ENCODE peak calls at places on chromosomes 12 and 14, in six cellular contexts. One of them, this sample, is unnamed.

GRCh38 chr14:29868000-29868399 is 59.6 kb downstream of the PRKD1 start:
- DNase-seq in HepG2: no peak
- DNase-seq in H1: no peak
- DNase-seq in GM12878: no peak
- DNase-seq in K562: no peak
- DNase-seq in SK-N-SH: no peak
- DNase-seq in this sample: no peak

GRCh38 chr12:123559468-123559867 is 24.9 kb upstream of the TMED2 start:
- DNase-seq in GM12878: no peak
- DNase-seq in H1: no peak
- DNase-seq in SK-N-SH: no peak
- DNase-seq in HepG2: no peak
- DNase-seq in K562: no peak
- DNase-seq in this sample: no peak

GRCh38 chr12:21940549-21940948 is 677 bp downstream of the ABCC9 start:
- DNase-seq in GM12878: no peak
- DNase-seq in HepG2: no peak
- DNase-seq in H1: no peak
- DNase-seq in SK-N-SH: no peak
- DNase-seq in K562: no peak
- DNase-seq in this sample: no peak

GRCh38 chr12:99137124-99137845 is 492.2 kb downstream of the APAF1 start:
- DNase-seq in GM12878: no peak
- DNase-seq in HepG2: no peak
- DNase-seq in SK-N-SH: no peak
- DNase-seq in H1: no peak
- DNase-seq in K562: no peak
- DNase-seq in this sample: no peak

GRCh38 chr12:7581609-7582008 is 78.0 kb upstream of the CD163 start:
- DNase-seq in SK-N-SH: no peak
- DNase-seq in GM12878: no peak
- DNase-seq in HepG2: no peak
- DNase-seq in K562: no peak
- DNase-seq in H1: no peak
- DNase-seq in this sample: no peak

GRCh38 chr14:47590763-47591162 is 84.6 kb downstream of the MDGA2 start:
- DNase-seq in HepG2: no peak
- DNase-seq in SK-N-SH: no peak
- DNase-seq in H1: no peak
- DNase-seq in K562: no peak
- DNase-seq in GM12878: no peak
- DNase-seq in this sample: no peak

GRCh38 chr12:132173135-132174014 is 29.1 kb downstream of the NOC4L start:
- DNase-seq in HepG2: no peak
- DNase-seq in GM12878: no peak
- DNase-seq in K562: no peak
- DNase-seq in H1: no peak
- DNase-seq in SK-N-SH: no peak
- DNase-seq in this sample: no peak

GRCh38 chr12:18443768-18444437 is 182.6 kb downstream of the PIK3C2G start:
- DNase-seq in HepG2: no peak
- DNase-seq in GM12878: no peak
- DNase-seq in SK-N-SH: no peak
- DNase-seq in K562: no peak
- DNase-seq in H1: no peak
- DNase-seq in this sample: no peak

GRCh38 chr12:109735825-109736551 is 22.4 kb downstream of the FAM222A start:
- DNase-seq in GM12878: no peak
- DNase-seq in HepG2: no peak
- DNase-seq in SK-N-SH: peak; percentile 23
- DNase-seq in K562: no peak
- DNase-seq in H1: peak; percentile 38
- DNase-seq in this sample: no peak

GRCh38 chr14:104222396-104223036 is 84.1 kb downstream of the KIF26A start:
- DNase-seq in K562: no peak
- DNase-seq in SK-N-SH: no peak
- DNase-seq in HepG2: no peak
- DNase-seq in H1: no peak
- DNase-seq in GM12878: no peak
- DNase-seq in this sample: no peak

GRCh38 chr12:78406776-78407335 is 457.7 kb upstream of the SYT1 start:
- DNase-seq in HepG2: no peak
- DNase-seq in GM12878: peak; percentile 5
- DNase-seq in H1: no peak
- DNase-seq in SK-N-SH: no peak
- DNase-seq in K562: no peak
- DNase-seq in this sample: no peak

GRCh38 chr14:92173668-92174067 is 51.9 kb downstream of the CPSF2 start:
- DNase-seq in GM12878: no peak
- DNase-seq in SK-N-SH: no peak
- DNase-seq in HepG2: no peak
- DNase-seq in H1: no peak
- DNase-seq in K562: no peak
- DNase-seq in this sample: no peak

GRCh38 chr12:7017870-7018349 is 366 bp downstream of the LPCAT3 start:
- DNase-seq in H1: no peak
- DNase-seq in K562: peak; percentile 70
- DNase-seq in SK-N-SH: peak; percentile 81
- DNase-seq in GM12878: no peak
- DNase-seq in HepG2: no peak
- DNase-seq in this sample: no peak

GRCh38 chr12:77916276-77916675 is 85.6 kb downstream of the NAV3 start:
- DNase-seq in H1: no peak
- DNase-seq in HepG2: no peak
- DNase-seq in GM12878: no peak
- DNase-seq in SK-N-SH: no peak
- DNase-seq in K562: no peak
- DNase-seq in this sample: no peak

GRCh38 chr12:59322473-59322872 is 273.4 kb upstream of the SLC16A7 start:
- DNase-seq in SK-N-SH: no peak
- DNase-seq in K562: no peak
- DNase-seq in GM12878: no peak
- DNase-seq in HepG2: no peak
- DNase-seq in H1: no peak
- DNase-seq in this sample: no peak

GRCh38 chr12:108721824-108722223 is 9.5 kb downstream of the CORO1C start:
- DNase-seq in HepG2: no peak
- DNase-seq in K562: no peak
- DNase-seq in H1: no peak
- DNase-seq in SK-N-SH: no peak
- DNase-seq in GM12878: no peak
- DNase-seq in this sample: no peak

GRCh38 chr12:108724054-108724889 is 7.0 kb downstream of the CORO1C start:
- DNase-seq in GM12878: no peak
- DNase-seq in HepG2: no peak
- DNase-seq in H1: no peak
- DNase-seq in K562: no peak
- DNase-seq in SK-N-SH: no peak
- DNase-seq in this sample: no peak

GRCh38 chr12:108722463-108722862 is 8.9 kb downstream of the CORO1C start:
- DNase-seq in H1: no peak
- DNase-seq in GM12878: no peak
- DNase-seq in SK-N-SH: no peak
- DNase-seq in HepG2: no peak
- DNase-seq in K562: no peak
- DNase-seq in this sample: no peak

GRCh38 chr12:108724890-108725151 is 6.5 kb downstream of the CORO1C start:
- DNase-seq in SK-N-SH: no peak
- DNase-seq in K562: no peak
- DNase-seq in GM12878: no peak
- DNase-seq in H1: no peak
- DNase-seq in HepG2: no peak
- DNase-seq in this sample: no peak

DNA sequence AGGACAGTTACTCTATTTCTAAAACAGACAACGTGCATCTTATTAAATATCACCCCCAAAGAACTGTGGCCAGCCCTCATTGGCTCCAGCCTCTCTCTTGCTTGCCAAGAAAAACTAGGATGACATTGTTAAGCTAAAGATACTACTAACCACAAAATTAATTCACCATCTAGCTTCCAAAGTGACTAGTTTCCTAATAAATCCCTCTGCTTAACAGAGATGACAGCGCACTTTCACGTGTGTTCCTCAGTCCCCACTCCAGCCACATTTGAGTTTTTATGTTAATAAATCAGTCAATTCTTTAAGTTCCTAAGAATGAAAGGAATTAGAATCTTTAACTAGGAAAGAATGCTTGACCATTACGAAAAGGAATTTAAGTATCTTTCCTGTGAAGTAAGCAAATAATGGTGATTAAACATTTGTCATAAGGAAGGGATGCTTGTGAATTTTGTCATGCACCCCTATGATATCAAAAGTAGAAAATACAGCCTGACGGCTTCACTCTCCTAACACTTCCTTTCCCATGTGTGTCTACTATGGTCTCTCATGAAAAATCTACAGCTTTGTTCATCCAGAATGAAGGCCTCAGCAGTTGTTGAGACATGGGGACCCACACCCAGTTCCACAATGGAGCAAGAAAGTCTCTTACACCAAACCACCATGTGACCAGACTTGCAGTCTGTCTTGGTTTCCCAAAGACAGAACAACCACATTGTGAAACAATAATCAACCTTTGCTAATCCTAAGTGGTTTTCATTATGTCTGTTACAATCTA is 8.1 kb downstream of the CORO1C start:
- DNase-seq in HepG2: no peak
- DNase-seq in GM12878: no peak
- DNase-seq in K562: no peak
- DNase-seq in H1: no peak
- DNase-seq in SK-N-SH: no peak
- DNase-seq in this sample: no peak
- TF ChIP-seq TAF1 in HepG2: no peak
- TF ChIP-seq TAF1 in GM12878: no peak
- TF ChIP-seq TAF1 in K562: no peak
- TF ChIP-seq TAF1 in H1: no peak
- TF ChIP-seq TAF1 in SK-N-SH: no peak
- TF ChIP-seq TAF1 in this sample: no peak

GRCh38 chr14:66396165-66396564 is 90.0 kb upstream of the CCDC196 start:
- DNase-seq in SK-N-SH: no peak
- DNase-seq in HepG2: no peak
- DNase-seq in GM12878: no peak
- DNase-seq in K562: no peak
- DNase-seq in H1: no peak
- DNase-seq in this sample: no peak
- TF ChIP-seq POLR2AphosphoS5 in SK-N-SH: no peak
- TF ChIP-seq POLR2AphosphoS5 in HepG2: no peak
- TF ChIP-seq POLR2AphosphoS5 in GM12878: no peak
- TF ChIP-seq POLR2AphosphoS5 in K562: no peak
- TF ChIP-seq POLR2AphosphoS5 in H1: no peak
- TF ChIP-seq POLR2AphosphoS5 in this sample: no peak

GRCh38 chr14:66508846-66509621 is 1.1 kb downstream of the GPHN start:
- DNase-seq in SK-N-SH: peak; percentile 69
- DNase-seq in GM12878: peak; percentile 55
- DNase-seq in K562: no peak
- DNase-seq in H1: peak; percentile 67
- DNase-seq in HepG2: no peak
- DNase-seq in this sample: peak; percentile 31
- TF ChIP-seq TAF1 in SK-N-SH: no peak
- TF ChIP-seq TAF1 in GM12878: no peak
- TF ChIP-seq TAF1 in K562: no peak
- TF ChIP-seq TAF1 in H1: no peak
- TF ChIP-seq TAF1 in HepG2: no peak
- TF ChIP-seq TAF1 in this sample: no peak

DNA sequence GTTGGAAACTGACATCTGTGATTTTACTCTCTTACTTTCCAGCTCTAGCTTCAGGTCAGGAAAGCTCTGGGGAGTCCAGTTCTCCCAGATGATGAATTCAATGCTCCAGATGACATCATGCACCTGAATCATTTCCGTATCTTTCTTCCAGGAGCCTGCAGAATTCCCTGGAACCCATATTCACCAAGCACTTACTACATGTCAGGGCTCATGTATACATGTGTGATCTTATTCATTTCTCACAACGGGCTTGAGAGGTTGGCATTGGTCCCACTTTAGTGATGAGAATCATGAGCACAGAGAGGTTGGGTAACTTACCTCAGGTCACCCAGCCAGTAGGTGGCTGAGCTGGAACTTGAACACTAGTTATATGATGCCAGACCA is 10.4 kb upstream of the PGF start:
- DNase-seq in SK-N-SH: no peak
- DNase-seq in K562: no peak
- DNase-seq in GM12878: no peak
- DNase-seq in HepG2: no peak
- DNase-seq in H1: no peak
- DNase-seq in this sample: no peak
- TF ChIP-seq POLR2AphosphoS5 in SK-N-SH: no peak
- TF ChIP-seq POLR2AphosphoS5 in K562: no peak
- TF ChIP-seq POLR2AphosphoS5 in GM12878: no peak
- TF ChIP-seq POLR2AphosphoS5 in HepG2: no peak
- TF ChIP-seq POLR2AphosphoS5 in H1: no peak
- TF ChIP-seq POLR2AphosphoS5 in this sample: no peak

GRCh38 chr12:238736-239398 is 23.8 kb downstream of the SLC6A13 start:
- DNase-seq in HepG2: no peak
- DNase-seq in K562: no peak
- DNase-seq in H1: no peak
- DNase-seq in GM12878: no peak
- DNase-seq in SK-N-SH: no peak
- DNase-seq in this sample: no peak

GRCh38 chr12:236445-236844 is 22.5 kb upstream of the SLC6A12 start:
- DNase-seq in GM12878: no peak
- DNase-seq in H1: no peak
- DNase-seq in HepG2: no peak
- DNase-seq in SK-N-SH: no peak
- DNase-seq in K562: no peak
- DNase-seq in this sample: no peak

GRCh38 chr12:238116-238515 is 24.2 kb upstream of the SLC6A12 start:
- DNase-seq in K562: no peak
- DNase-seq in GM12878: no peak
- DNase-seq in H1: no peak
- DNase-seq in SK-N-SH: no peak
- DNase-seq in HepG2: no peak
- DNase-seq in this sample: no peak

GRCh38 chr12:234891-235415 is 21.0 kb upstream of the SLC6A12 start:
- DNase-seq in H1: no peak
- DNase-seq in SK-N-SH: no peak
- DNase-seq in HepG2: no peak
- DNase-seq in GM12878: no peak
- DNase-seq in K562: no peak
- DNase-seq in this sample: no peak

GRCh38 chr12:237026-237815 is 23.3 kb upstream of the SLC6A12 start:
- DNase-seq in H1: no peak
- DNase-seq in SK-N-SH: no peak
- DNase-seq in HepG2: peak; percentile 66
- DNase-seq in K562: no peak
- DNase-seq in GM12878: no peak
- DNase-seq in this sample: no peak
- TF ChIP-seq TAF1 in H1: no peak
- TF ChIP-seq TAF1 in SK-N-SH: no peak
- TF ChIP-seq TAF1 in HepG2: peak; percentile 14
- TF ChIP-seq TAF1 in K562: no peak
- TF ChIP-seq TAF1 in GM12878: no peak
- TF ChIP-seq TAF1 in this sample: no peak

GRCh38 chr14:79157369-79157768 is 987.2 kb downstream of the NRXN3 start:
- DNase-seq in K562: no peak
- DNase-seq in H1: no peak
- DNase-seq in SK-N-SH: no peak
- DNase-seq in HepG2: no peak
- DNase-seq in GM12878: no peak
- DNase-seq in this sample: no peak
- TF ChIP-seq POLR2AphosphoS5 in K562: no peak
- TF ChIP-seq POLR2AphosphoS5 in H1: no peak
- TF ChIP-seq POLR2AphosphoS5 in SK-N-SH: no peak
- TF ChIP-seq POLR2AphosphoS5 in HepG2: no peak
- TF ChIP-seq POLR2AphosphoS5 in GM12878: no peak
- TF ChIP-seq POLR2AphosphoS5 in this sample: no peak

This sample was measured in GM12891.